ENCODE peak calls at places on chromosomes 3 and 15, in four cellular contexts. U is hepatocyte, D is upper lobe of right lung, X is psoas muscle. N is an unnamed sample. For H3K4me1, the result is how much of the 10 kb centered on the place peaks cover.

GRCh38 chr3:60755094-60755493 is 496.2 kb downstream of the FHIT start:
- DNase-seq in U (no peak), D (no peak), X (no peak), N (no peak)

GRCh38 chr15:44066211-44066827 is 128.8 kb downstream of the FRMD5 start:
- DNase-seq in U (peak), D (no peak), X (peak), N (no peak)

GRCh38 chr3:123449986-123450474 is 1.1 kb upstream of the ADCY5 start:
- DNase-seq in U (peak), D (no peak), X (peak), N (no peak)

GRCh38 chr15:56690733-56691132 is 42.6 kb downstream of the ZNF280D start:
- DNase-seq in U (no peak), D (no peak), X (no peak), N (no peak)

GRCh38 chr3:197541756-197542539 is 13.8 kb downstream of the BDH1 start:
- DNase-seq in U (peak), D (no peak), X (peak), N (no peak)

GRCh38 chr15:33737687-33738606 is 230.3 kb upstream of the CHRM5 start:
- DNase-seq in U (peak), D (no peak), X (no peak), N (no peak)

GRCh38 chr15:48084759-48085420 is 35.9 kb upstream of the SLC24A5 start:
- DNase-seq in U (peak), D (no peak), X (no peak), N (no peak)

GRCh38 chr3:36172699-36173098 is 207.6 kb upstream of the STAC start:
- DNase-seq in U (no peak), D (no peak), X (no peak), N (no peak)

GRCh38 chr3:169479314-169479939 is 184.1 kb downstream of the MECOM start:
- DNase-seq in U (no peak), D (no peak), X (no peak), N (no peak)

GRCh38 chr15:66287461-66288055 is 5.8 kb upstream of the DIS3L start:
- DNase-seq in U (no peak), D (no peak), X (no peak), N (no peak)

GRCh38 chr3:185781759-185782158 is 43.1 kb downstream of the IGF2BP2 start:
- DNase-seq in U (no peak), D (no peak), X (no peak), N (no peak)

GRCh38 chr15:90412356-90413194 is 24.5 kb downstream of the IQGAP1 start:
- DNase-seq in U (peak), D (no peak), X (no peak), N (no peak)

GRCh38 chr15:87200149-87200548 is 1056.4 kb downstream of the NTRK3 start:
- DNase-seq in U (no peak), D (no peak), X (no peak), N (no peak)

GRCh38 chr3:66038726-66039589 is at the start of gene MAGI1:
- DNase-seq in U (peak), D (peak), X (peak), N (peak)

GRCh38 chr3:141487419-141488345 is 855 bp downstream of the RASA2 start:
- DNase-seq in U (peak), D (peak), X (peak), N (no peak)

GRCh38 chr3:114903213-114903612 is 243.9 kb downstream of the ZBTB20 start:
- DNase-seq in U (no peak), D (no peak), X (no peak), N (no peak)

GRCh38 chr3:71689305-71689704 is 35.9 kb downstream of the EIF4E3 start:
- DNase-seq in U (no peak), D (no peak), X (no peak), N (no peak)

GRCh38 chr3:108589081-108589997 is at the start of the genes CIP2A and DZIP3:
- DNase-seq in U (peak), D (peak), X (peak), N (peak)

GRCh38 chr3:52845691-52846426 is 11.0 kb upstream of the MUSTN1 start:
- DNase-seq in U (no peak), D (no peak), X (peak), N (no peak)

GRCh38 chr15:69056365-69056764 is 41.9 kb downstream of the NOX5 start:
- DNase-seq in U (peak), D (no peak), X (no peak), N (no peak)

GRCh38 chr3:10198761-10199688 is 34.3 kb downstream of the IRAK2 start:
- DNase-seq in U (peak), D (no peak), X (no peak), N (no peak)

GRCh38 chr3:66303556-66303955 is 82.8 kb downstream of the SLC25A26 start:
- DNase-seq in U (no peak), D (no peak), X (no peak), N (no peak)

GRCh38 chr15:31459011-31459748 is 132.5 kb downstream of the KLF13 start:
- DNase-seq in U (no peak), D (peak), X (no peak), N (no peak)

GRCh38 chr3:172675371-172676193 is 35.3 kb downstream of the NCEH1 start:
- DNase-seq in U (peak), D (no peak), X (no peak), N (no peak)

GRCh38 chr3:126931806-126932187 is 51.1 kb upstream of the PLXNA1 start:
- DNase-seq in U (no peak), D (no peak), X (no peak), N (no peak)

GRCh38 chr3:12968541-12968940 is 104.7 kb downstream of the IQSEC1 start:
- DNase-seq in U (no peak), D (no peak), X (peak), N (no peak)

GRCh38 chr15:85997618-85998017 is 82.1 kb upstream of the AGBL1 start:
- DNase-seq in U (no peak), D (no peak), X (no peak), N (no peak)

GRCh38 chr3:179321585-179322322 is 1.1 kb upstream of the ZNF639 start:
- DNase-seq in U (peak), D (no peak), X (no peak), N (no peak)

GRCh38 chr3:126914226-126914625 is 68.7 kb upstream of the PLXNA1 start:
- DNase-seq in U (no peak), D (no peak), X (no peak), N (no peak)

DNA sequence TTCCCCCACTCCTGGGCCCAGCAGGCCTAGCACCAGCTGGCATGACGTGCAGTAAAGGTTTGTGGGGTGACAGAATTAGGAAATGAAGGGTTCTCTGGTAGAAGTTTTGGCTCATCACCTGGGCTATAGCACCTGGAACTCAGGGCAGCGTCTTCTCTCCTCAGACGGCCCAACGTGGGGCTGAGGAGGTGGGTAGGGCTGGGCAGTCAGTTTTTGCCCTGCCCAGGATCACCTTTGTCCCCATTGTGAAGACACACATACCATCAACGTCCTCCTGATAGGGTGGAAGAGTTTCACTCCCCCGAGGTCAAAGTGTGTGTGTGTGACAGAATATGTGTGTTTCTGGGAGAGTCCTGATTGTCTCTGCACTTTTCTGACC is 12.1 kb downstream of the KBTBD13 start:
- DNase-seq in U (no peak), D (no peak), X (no peak), N (no peak)
- H3K4me1 ChIP-seq in U (half or more), D (under half), X (under half), N (half or more)

DNA sequence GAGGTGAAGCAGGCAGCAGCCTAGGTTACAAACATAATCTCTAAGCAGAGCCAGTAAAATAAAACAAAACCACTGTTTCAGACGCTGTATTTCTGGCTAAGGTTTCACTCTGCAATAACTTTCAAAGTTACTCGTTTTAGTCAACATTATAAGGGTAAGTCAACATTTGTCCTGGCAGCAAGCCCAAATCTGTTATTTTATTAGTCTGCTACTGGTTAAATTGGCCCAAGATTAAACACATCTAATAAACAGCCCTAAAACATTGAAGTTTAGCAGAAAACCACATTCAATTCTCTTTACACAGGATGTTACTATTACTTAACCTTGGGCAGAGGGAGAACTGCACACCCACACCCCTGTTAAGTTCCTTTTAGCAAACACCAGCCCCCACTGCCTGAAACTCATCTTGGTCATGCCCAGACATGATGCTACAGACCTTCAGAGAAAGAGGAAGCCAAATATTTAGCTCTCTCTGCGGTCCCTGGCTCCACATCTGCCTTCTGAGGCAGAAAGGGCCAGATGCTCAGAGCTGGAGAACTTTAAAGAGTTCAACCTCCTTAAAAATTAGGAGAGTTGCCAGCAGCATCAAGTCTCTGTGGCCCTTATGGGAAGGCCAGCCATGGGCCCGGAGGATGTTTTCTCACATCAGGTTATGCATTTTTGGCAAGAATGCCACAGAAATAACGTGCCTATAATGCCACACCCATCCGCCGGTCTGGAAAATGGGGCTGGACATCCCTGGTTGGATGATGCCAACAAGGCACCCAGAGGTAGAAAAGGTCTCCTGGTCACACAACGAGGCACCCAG is 17.9 kb downstream of the ARHGEF3 start:
- DNase-seq in U (peak), D (no peak), X (no peak), N (no peak)
- H3K4me3 ChIP-seq in U (no peak), D (no peak), X (no peak), N (peak)

GRCh38 chr3:167671878-167672427 is 18.2 kb upstream of the WDR49 start:
- DNase-seq in U (no peak), D (no peak), X (no peak), N (no peak)
- TF ChIP-seq CTCF in U (no peak), D (no peak), X (no peak), N (no peak)

DNA sequence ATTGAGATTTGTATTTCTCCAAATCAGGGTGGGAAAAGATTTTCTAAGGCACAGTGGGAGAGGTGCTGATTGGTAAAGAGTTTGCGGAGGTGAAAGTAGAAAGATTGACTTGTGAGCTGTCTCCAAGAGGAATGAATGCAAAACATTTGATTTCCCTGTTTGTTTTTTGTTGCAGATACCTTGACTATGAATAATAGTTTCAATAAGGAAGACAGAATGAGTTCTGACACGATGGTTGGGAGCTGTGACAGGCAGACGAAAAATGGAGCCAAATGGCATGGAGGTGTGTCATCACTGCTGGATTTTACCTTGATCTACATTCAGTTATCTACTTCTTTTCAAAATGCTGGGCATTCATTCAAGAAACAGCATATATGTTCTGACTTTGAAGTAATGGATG is 145.1 kb downstream of the NFKBIZ start:
- DNase-seq in U (no peak), D (no peak), X (no peak), N (no peak)
- H3K4me1 ChIP-seq in U (under half), D (under half), X (under half), N (under half)

DNA sequence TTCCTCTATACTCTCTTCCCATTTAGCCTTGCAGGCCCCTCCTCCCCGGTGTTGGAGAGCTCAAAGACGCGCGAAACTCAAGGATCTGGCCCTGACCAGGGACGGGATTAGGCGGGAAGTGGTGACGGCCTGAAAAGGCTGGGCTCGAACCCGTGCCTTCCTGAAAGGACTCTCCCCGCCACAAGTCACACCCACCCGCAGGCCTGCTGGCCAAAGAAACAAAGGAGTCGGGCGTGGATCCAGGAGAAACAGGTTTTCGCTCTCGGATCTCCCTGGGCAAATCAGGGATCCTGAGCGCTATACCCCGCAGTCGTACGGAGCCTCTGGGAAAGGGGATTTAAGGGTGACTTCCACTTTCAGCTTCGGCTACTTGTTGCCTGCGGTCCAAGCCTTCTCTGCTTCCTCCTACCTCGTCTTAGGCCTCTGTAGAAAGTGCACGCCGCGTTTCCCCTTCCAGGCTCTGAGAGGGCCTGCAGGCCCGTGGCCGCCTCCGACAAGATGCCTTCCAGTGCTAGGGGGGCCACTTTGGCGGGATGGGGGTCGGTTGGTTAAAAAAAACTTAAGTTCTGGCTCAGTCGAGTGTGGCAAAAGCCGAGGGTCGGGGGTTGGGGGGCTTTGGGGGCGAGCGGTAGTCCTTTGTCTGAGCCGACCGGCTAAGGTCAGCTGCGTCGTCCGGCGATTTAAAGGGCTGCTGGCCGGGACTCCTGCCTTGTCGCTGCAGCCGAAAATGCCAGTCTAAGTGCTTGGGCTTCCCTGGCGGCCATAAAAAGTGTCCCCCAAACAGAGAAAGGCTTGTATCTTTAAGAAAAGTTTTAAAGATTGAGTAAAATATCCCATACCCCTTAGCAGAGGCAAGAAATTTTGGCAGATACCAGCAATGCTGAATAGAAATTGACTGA is 8.2 kb downstream of the ZIC4 start:
- DNase-seq in U (no peak), D (no peak), X (no peak), N (no peak)
- H3K4me3 ChIP-seq in U (no peak), D (no peak), X (no peak), N (peak)

N was measured in thoracic aorta.